ENCODE peak calls at places on chromosomes 1 and 21, in nine cellular contexts. One of them, this sample, is unnamed.
A peak's percentile ranks its signal among the peaks of the same experiment; 100 is the strongest.

GRCh38 chr1:81549588-81550127 is 251.1 kb upstream of the ADGRL2 start:
- DNase-seq in Panc1: peak; percentile 5
- DNase-seq in heart left ventricle: no peak
- DNase-seq in NCI-H524 treated with DMSO at 0.1 percent for 48 hours: peak; percentile 48
- DNase-seq in stimulated activated CD8-positive, alpha-beta memory T cell treated with anti-CD3 and anti-CD28 coated beads, Interleukin-4, amount 100 ng/mL, for 4 hours: no peak
- DNase-seq in T follicular helper cell: no peak
- DNase-seq in GM04503: peak; percentile 7
- DNase-seq in breast epithelium: no peak
- DNase-seq in HS-27A: peak; percentile 17
- DNase-seq in this sample: no peak

GRCh38 chr21:33760641-33761103 is 118.4 kb downstream of the ITSN1 start:
- DNase-seq in Panc1: no peak
- DNase-seq in heart left ventricle: no peak
- DNase-seq in NCI-H524 treated with DMSO at 0.1 percent for 48 hours: no peak
- DNase-seq in stimulated activated CD8-positive, alpha-beta memory T cell treated with anti-CD3 and anti-CD28 coated beads, Interleukin-4, amount 100 ng/mL, for 4 hours: no peak
- DNase-seq in T follicular helper cell: no peak
- DNase-seq in GM04503: peak; percentile 90
- DNase-seq in breast epithelium: no peak
- DNase-seq in HS-27A: no peak
- DNase-seq in this sample: peak; percentile 76

GRCh38 chr21:17828223-17828622 is 9.1 kb upstream of the C21orf91 start:
- DNase-seq in Panc1: no peak
- DNase-seq in heart left ventricle: no peak
- DNase-seq in NCI-H524 treated with DMSO at 0.1 percent for 48 hours: no peak
- DNase-seq in stimulated activated CD8-positive, alpha-beta memory T cell treated with anti-CD3 and anti-CD28 coated beads, Interleukin-4, amount 100 ng/mL, for 4 hours: no peak
- DNase-seq in T follicular helper cell: no peak
- DNase-seq in GM04503: no peak
- DNase-seq in breast epithelium: no peak
- DNase-seq in HS-27A: no peak
- DNase-seq in this sample: peak; percentile 19

GRCh38 chr21:38428211-38428610 is 70.1 kb downstream of the ERG start:
- DNase-seq in Panc1: no peak
- DNase-seq in heart left ventricle: no peak
- DNase-seq in NCI-H524 treated with DMSO at 0.1 percent for 48 hours: no peak
- DNase-seq in stimulated activated CD8-positive, alpha-beta memory T cell treated with anti-CD3 and anti-CD28 coated beads, Interleukin-4, amount 100 ng/mL, for 4 hours: no peak
- DNase-seq in T follicular helper cell: no peak
- DNase-seq in GM04503: no peak
- DNase-seq in breast epithelium: no peak
- DNase-seq in HS-27A: no peak
- DNase-seq in this sample: no peak

GRCh38 chr1:4768553-4768952 is 114.1 kb downstream of the AJAP1 start:
- DNase-seq in Panc1: no peak
- DNase-seq in heart left ventricle: no peak
- DNase-seq in NCI-H524 treated with DMSO at 0.1 percent for 48 hours: no peak
- DNase-seq in stimulated activated CD8-positive, alpha-beta memory T cell treated with anti-CD3 and anti-CD28 coated beads, Interleukin-4, amount 100 ng/mL, for 4 hours: no peak
- DNase-seq in T follicular helper cell: no peak
- DNase-seq in GM04503: no peak
- DNase-seq in breast epithelium: no peak
- DNase-seq in HS-27A: no peak
- DNase-seq in this sample: no peak

GRCh38 chr1:19368964-19369363 is 56.8 kb downstream of the SLC66A1 start:
- DNase-seq in Panc1: no peak
- DNase-seq in heart left ventricle: no peak
- DNase-seq in NCI-H524 treated with DMSO at 0.1 percent for 48 hours: no peak
- DNase-seq in stimulated activated CD8-positive, alpha-beta memory T cell treated with anti-CD3 and anti-CD28 coated beads, Interleukin-4, amount 100 ng/mL, for 4 hours: no peak
- DNase-seq in T follicular helper cell: no peak
- DNase-seq in GM04503: no peak
- DNase-seq in breast epithelium: no peak
- DNase-seq in HS-27A: no peak
- DNase-seq in this sample: no peak

GRCh38 chr1:233679598-233679997 is 65.7 kb downstream of the KCNK1 start:
- DNase-seq in Panc1: no peak
- DNase-seq in heart left ventricle: no peak
- DNase-seq in NCI-H524 treated with DMSO at 0.1 percent for 48 hours: no peak
- DNase-seq in stimulated activated CD8-positive, alpha-beta memory T cell treated with anti-CD3 and anti-CD28 coated beads, Interleukin-4, amount 100 ng/mL, for 4 hours: no peak
- DNase-seq in T follicular helper cell: no peak
- DNase-seq in GM04503: no peak
- DNase-seq in breast epithelium: no peak
- DNase-seq in HS-27A: no peak
- DNase-seq in this sample: no peak

GRCh38 chr1:169546087-169546995 is 39.9 kb downstream of the F5 start:
- DNase-seq in Panc1: peak; percentile 50
- DNase-seq in heart left ventricle: peak; percentile 53
- DNase-seq in NCI-H524 treated with DMSO at 0.1 percent for 48 hours: no peak
- DNase-seq in stimulated activated CD8-positive, alpha-beta memory T cell treated with anti-CD3 and anti-CD28 coated beads, Interleukin-4, amount 100 ng/mL, for 4 hours: no peak
- DNase-seq in T follicular helper cell: peak; percentile 27
- DNase-seq in GM04503: no peak
- DNase-seq in breast epithelium: peak; percentile 48
- DNase-seq in HS-27A: peak; percentile 45
- DNase-seq in this sample: no peak

GRCh38 chr1:71080178-71080781 is 555 bp downstream of the ZRANB2 start:
- DNase-seq in Panc1: no peak
- DNase-seq in heart left ventricle: no peak
- DNase-seq in NCI-H524 treated with DMSO at 0.1 percent for 48 hours: no peak
- DNase-seq in stimulated activated CD8-positive, alpha-beta memory T cell treated with anti-CD3 and anti-CD28 coated beads, Interleukin-4, amount 100 ng/mL, for 4 hours: no peak
- DNase-seq in T follicular helper cell: no peak
- DNase-seq in GM04503: no peak
- DNase-seq in breast epithelium: no peak
- DNase-seq in HS-27A: no peak
- DNase-seq in this sample: no peak

GRCh38 chr21:45950740-45951515 is 30.6 kb upstream of the COL6A1 start:
- DNase-seq in Panc1: no peak
- DNase-seq in heart left ventricle: peak; percentile 58
- DNase-seq in NCI-H524 treated with DMSO at 0.1 percent for 48 hours: peak; percentile 80
- DNase-seq in stimulated activated CD8-positive, alpha-beta memory T cell treated with anti-CD3 and anti-CD28 coated beads, Interleukin-4, amount 100 ng/mL, for 4 hours: no peak
- DNase-seq in T follicular helper cell: no peak
- DNase-seq in GM04503: no peak
- DNase-seq in breast epithelium: peak; percentile 67
- DNase-seq in HS-27A: no peak
- DNase-seq in this sample: no peak

GRCh38 chr1:220685879-220686278 is 4.3 kb upstream of the C1orf115 start:
- DNase-seq in Panc1: no peak
- DNase-seq in heart left ventricle: no peak
- DNase-seq in NCI-H524 treated with DMSO at 0.1 percent for 48 hours: no peak
- DNase-seq in stimulated activated CD8-positive, alpha-beta memory T cell treated with anti-CD3 and anti-CD28 coated beads, Interleukin-4, amount 100 ng/mL, for 4 hours: no peak
- DNase-seq in T follicular helper cell: no peak
- DNase-seq in GM04503: no peak
- DNase-seq in breast epithelium: no peak
- DNase-seq in HS-27A: no peak
- DNase-seq in this sample: no peak

GRCh38 chr1:87684786-87685185 is 356.1 kb downstream of the LMO4 start:
- DNase-seq in Panc1: no peak
- DNase-seq in heart left ventricle: peak; percentile 19
- DNase-seq in NCI-H524 treated with DMSO at 0.1 percent for 48 hours: no peak
- DNase-seq in stimulated activated CD8-positive, alpha-beta memory T cell treated with anti-CD3 and anti-CD28 coated beads, Interleukin-4, amount 100 ng/mL, for 4 hours: no peak
- DNase-seq in T follicular helper cell: no peak
- DNase-seq in GM04503: no peak
- DNase-seq in breast epithelium: no peak
- DNase-seq in HS-27A: no peak
- DNase-seq in this sample: no peak

GRCh38 chr1:30908886-30909777 is 574 bp upstream of the SDC3 start:
- DNase-seq in Panc1: no peak
- DNase-seq in heart left ventricle: no peak
- DNase-seq in NCI-H524 treated with DMSO at 0.1 percent for 48 hours: no peak
- DNase-seq in stimulated activated CD8-positive, alpha-beta memory T cell treated with anti-CD3 and anti-CD28 coated beads, Interleukin-4, amount 100 ng/mL, for 4 hours: no peak
- DNase-seq in T follicular helper cell: no peak
- DNase-seq in GM04503: no peak
- DNase-seq in breast epithelium: no peak
- DNase-seq in HS-27A: no peak
- DNase-seq in this sample: no peak

GRCh38 chr1:2300004-2300771 is 72.1 kb downstream of the SKI start:
- DNase-seq in Panc1: no peak
- DNase-seq in heart left ventricle: no peak
- DNase-seq in NCI-H524 treated with DMSO at 0.1 percent for 48 hours: no peak
- DNase-seq in stimulated activated CD8-positive, alpha-beta memory T cell treated with anti-CD3 and anti-CD28 coated beads, Interleukin-4, amount 100 ng/mL, for 4 hours: peak; percentile 71
- DNase-seq in T follicular helper cell: peak; percentile 68
- DNase-seq in GM04503: no peak
- DNase-seq in breast epithelium: no peak
- DNase-seq in HS-27A: no peak
- DNase-seq in this sample: no peak

GRCh38 chr1:223819730-223820514 is 25.8 kb downstream of the TP53BP2 start:
- DNase-seq in Panc1: no peak
- DNase-seq in heart left ventricle: no peak
- DNase-seq in NCI-H524 treated with DMSO at 0.1 percent for 48 hours: no peak
- DNase-seq in stimulated activated CD8-positive, alpha-beta memory T cell treated with anti-CD3 and anti-CD28 coated beads, Interleukin-4, amount 100 ng/mL, for 4 hours: no peak
- DNase-seq in T follicular helper cell: no peak
- DNase-seq in GM04503: peak; percentile 33
- DNase-seq in breast epithelium: no peak
- DNase-seq in HS-27A: no peak
- DNase-seq in this sample: no peak

GRCh38 chr1:18929686-18930085 is 26.8 kb downstream of the IFFO2 start:
- DNase-seq in Panc1: no peak
- DNase-seq in heart left ventricle: no peak
- DNase-seq in NCI-H524 treated with DMSO at 0.1 percent for 48 hours: no peak
- DNase-seq in stimulated activated CD8-positive, alpha-beta memory T cell treated with anti-CD3 and anti-CD28 coated beads, Interleukin-4, amount 100 ng/mL, for 4 hours: no peak
- DNase-seq in T follicular helper cell: no peak
- DNase-seq in GM04503: no peak
- DNase-seq in breast epithelium: no peak
- DNase-seq in HS-27A: no peak
- DNase-seq in this sample: no peak

GRCh38 chr1:212699104-212699838 is 369 bp downstream of the BATF3 start:
- DNase-seq in Panc1: no peak
- DNase-seq in heart left ventricle: peak; percentile 35
- DNase-seq in NCI-H524 treated with DMSO at 0.1 percent for 48 hours: no peak
- DNase-seq in stimulated activated CD8-positive, alpha-beta memory T cell treated with anti-CD3 and anti-CD28 coated beads, Interleukin-4, amount 100 ng/mL, for 4 hours: peak; percentile 25
- DNase-seq in T follicular helper cell: peak; percentile 13
- DNase-seq in GM04503: no peak
- DNase-seq in breast epithelium: no peak
- DNase-seq in HS-27A: no peak
- DNase-seq in this sample: no peak